ENCODE peak calls at places on chromosomes 5 and 9, in ten cellular contexts. L is T1000; Z is EL; R is NK-92 treated with Interleukin-12 subunit alpha and Interleukin-12 subunit beta, amount 100 ng/mL, for 24 hours; H is M059J; Y is T-helper 17 cell; Q is Daoy; J is GF-D8; T is HFF-Myc; M is dermis blood vessel endothelial cell. U is an unnamed sample.

GRCh38 chr9:137083418-137084004 is 3.3 kb upstream of the MAN1B1 start:
- DNase-seq in H (peak), Z (peak), J (no peak), Y (no peak), R (no peak), T (peak), M (peak), Q (peak), L (peak), U (peak)

GRCh38 chr9:37281541-37281940 is 141.0 kb upstream of the GRHPR start:
- DNase-seq in J (no peak), Z (no peak), R (no peak), M (no peak), L (no peak), T (no peak), Y (no peak), Q (no peak), H (no peak), U (no peak)

GRCh38 chr5:4531756-4532704 is 608.1 kb upstream of the ADAMTS16 start:
- DNase-seq in H (peak), Q (peak), J (no peak), R (no peak), T (no peak), Z (no peak), L (no peak), M (no peak), Y (no peak), U (no peak)

GRCh38 chr5:124512236-124512635 is 234.2 kb downstream of the ZNF608 start:
- DNase-seq in M (no peak), H (no peak), Z (no peak), T (no peak), L (no peak), Q (no peak), R (no peak), J (no peak), Y (no peak), U (no peak)

GRCh38 chr9:126232461-126232860 is 94.2 kb upstream of the MVB12B start:
- DNase-seq in M (no peak), Q (no peak), T (no peak), Z (peak), R (no peak), H (peak), J (no peak), Y (no peak), L (no peak), U (no peak)

GRCh38 chr5:28305891-28306290 is 1267.5 kb upstream of the CDH9 start:
- DNase-seq in J (no peak), L (no peak), Q (no peak), M (no peak), Z (no peak), Y (no peak), T (no peak), R (no peak), H (no peak), U (no peak)

GRCh38 chr5:80156156-80156555 is 99.7 kb downstream of the SERINC5 start:
- DNase-seq in J (no peak), T (no peak), Z (peak), M (no peak), R (no peak), L (no peak), Y (no peak), H (no peak), Q (no peak), U (no peak)

GRCh38 chr9:89941875-89942274 is 337.1 kb downstream of the GADD45G start:
- DNase-seq in T (peak), H (peak), R (no peak), Z (peak), L (no peak), Y (no peak), Q (peak), M (no peak), J (no peak), U (no peak)

GRCh38 chr5:103333376-103333775 is 74.8 kb downstream of the MACIR start:
- DNase-seq in M (no peak), T (no peak), R (no peak), L (no peak), H (no peak), Y (no peak), Z (no peak), Q (no peak), J (no peak), U (no peak)

GRCh38 chr5:107809201-107810034 is 138.7 kb upstream of the EFNA5 start:
- DNase-seq in T (no peak), Y (no peak), M (no peak), Q (peak), Z (peak), R (no peak), J (no peak), H (peak), L (no peak), U (no peak)

GRCh38 chr9:286091-286740 is 71.6 kb downstream of the DOCK8 start:
- DNase-seq in Q (no peak), J (no peak), Y (no peak), T (no peak), H (peak), Z (no peak), L (no peak), M (no peak), R (no peak), U (no peak)

GRCh38 chr5:93600409-93601052 is 17.5 kb downstream of the NR2F1 start:
- DNase-seq in J (no peak), M (no peak), Q (no peak), H (peak), R (no peak), L (no peak), Z (no peak), T (no peak), Y (no peak), U (no peak)

GRCh38 chr5:132226516-132227234 is 978 bp downstream of the P4HA2 start:
- DNase-seq in J (no peak), R (no peak), Q (peak), M (no peak), Y (no peak), Z (peak), T (no peak), L (no peak), H (peak), U (no peak)

GRCh38 chr5:50744761-50745160 is 78.3 kb downstream of the PARP8 start:
- DNase-seq in T (no peak), R (no peak), Q (peak), J (no peak), M (no peak), Y (no peak), H (peak), Z (peak), L (no peak), U (peak)

GRCh38 chr5:108654042-108654441 is 93.7 kb upstream of the FER start:
- DNase-seq in T (no peak), Z (peak), R (no peak), L (no peak), Y (no peak), M (peak), J (no peak), H (peak), Q (no peak), U (no peak)

GRCh38 chr5:73007051-73007450 is 51.2 kb downstream of the FCHO2 start:
- DNase-seq in M (no peak), J (no peak), Y (no peak), Z (no peak), H (no peak), T (no peak), Q (no peak), R (no peak), L (no peak), U (peak)

GRCh38 chr5:32027717-32028321 is 146.3 kb downstream of the GOLPH3 start:
- DNase-seq in R (no peak), J (peak), Z (peak), H (peak), T (peak), Y (no peak), L (peak), Q (peak), M (peak), U (peak)

GRCh38 chr5:135313405-135313804 is 85.6 kb downstream of the MACROH2A1 start:
- DNase-seq in M (no peak), J (no peak), Y (no peak), H (no peak), T (no peak), Q (no peak), L (no peak), R (no peak), Z (no peak), U (no peak)

GRCh38 chr9:23322392-23322791 is 503.6 kb downstream of the ELAVL2 start:
- DNase-seq in J (no peak), L (no peak), M (no peak), Q (no peak), Y (no peak), H (peak), R (no peak), T (no peak), Z (no peak), U (no peak)

GRCh38 chr5:151615431-151615830 is 24.3 kb upstream of the FAT2 start:
- DNase-seq in Y (no peak), M (no peak), T (no peak), Q (peak), J (no peak), H (peak), R (no peak), L (no peak), Z (no peak), U (no peak)

GRCh38 chr5:57676228-57677098 is 193.9 kb upstream of the ACTBL2 start:
- DNase-seq in R (no peak), H (peak), M (peak), L (no peak), T (peak), Q (no peak), Z (no peak), Y (no peak), J (no peak), U (no peak)

GRCh38 chr5:172421020-172421419 is 33.3 kb downstream of the SH3PXD2B start:
- DNase-seq in H (no peak), R (no peak), L (no peak), Q (no peak), Z (no peak), Y (no peak), M (no peak), T (no peak), J (no peak), U (no peak)

GRCh38 chr5:5421149-5421960 is 1.1 kb upstream of the ICE1 start:
- DNase-seq in Q (no peak), R (no peak), M (peak), Z (peak), H (no peak), L (no peak), Y (no peak), J (peak), T (no peak), U (no peak)